ENCODE peak calls at places on chromosomes 1 and 21, in seven cellular contexts. D is pancreas, O is stomach, T is HL-60, L is fibroblast of mammary gland, B is GM23338, V is ovary. S is an unnamed sample.

GRCh38 chr1:8314346-8315280 is 3.3 kb upstream of the SLC45A1 start:
- DNase-seq in D (peak), O (peak), T (no peak), L (peak), B (peak), V (peak), S (peak)

GRCh38 chr1:15950302-15950701 is 25.6 kb downstream of the ZBTB17 start:
- DNase-seq in D (no peak), O (no peak), T (no peak), L (no peak), B (no peak), V (no peak), S (no peak)

GRCh38 chr1:87051965-87052364 is 137.5 kb downstream of the HS2ST1 start:
- DNase-seq in D (no peak), O (no peak), T (no peak), L (no peak), B (no peak), V (no peak), S (no peak)

GRCh38 chr1:157193702-157194391 is 55.7 kb upstream of the ETV3 start:
- DNase-seq in D (no peak), O (peak), T (peak), L (peak), B (peak), V (peak), S (peak)

GRCh38 chr1:172678990-172679772 is 20.3 kb downstream of the FASLG start:
- DNase-seq in D (no peak), O (no peak), T (no peak), L (no peak), B (no peak), V (no peak), S (peak)

GRCh38 chr1:13516606-13517005 is 2.8 kb upstream of the LRRC38 start:
- DNase-seq in D (no peak), O (no peak), T (no peak), L (no peak), B (no peak), V (no peak), S (no peak)

GRCh38 chr1:38831753-38832734 is 27.5 kb downstream of the RRAGC start:
- DNase-seq in D (no peak), O (no peak), T (no peak), L (no peak), B (no peak), V (no peak), S (no peak)

GRCh38 chr1:78483903-78484302 is 6.9 kb upstream of the PTGFR start:
- DNase-seq in D (peak), O (no peak), T (no peak), L (peak), B (peak), V (no peak), S (no peak)

DNA sequence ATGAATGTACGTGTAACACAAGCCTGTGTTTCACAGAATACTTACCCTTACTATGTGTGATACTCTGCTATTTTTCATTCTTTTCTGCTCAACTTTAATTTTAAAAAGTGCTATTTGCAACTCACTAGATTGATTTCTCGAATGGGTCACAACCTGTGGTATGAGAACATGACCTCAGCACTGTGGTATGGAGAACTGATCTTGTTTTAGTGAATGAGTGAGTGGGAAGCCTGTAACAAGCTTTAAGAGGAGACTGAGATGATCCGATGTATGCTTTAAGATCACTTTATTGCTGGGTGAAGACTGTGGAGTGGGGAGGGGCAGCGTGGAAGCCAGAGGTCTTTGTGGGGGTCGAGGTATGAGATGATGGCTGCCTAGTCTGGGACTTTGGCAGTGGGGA is 21.6 kb downstream of the MECR start:
- DNase-seq in D (no peak), O (no peak), T (no peak), L (peak), B (no peak), V (no peak), S (no peak)
- TF ChIP-seq CTCF in D (no peak), O (no peak), T (no peak), L (no peak), B (no peak), V (no peak), S (no peak)

DNA sequence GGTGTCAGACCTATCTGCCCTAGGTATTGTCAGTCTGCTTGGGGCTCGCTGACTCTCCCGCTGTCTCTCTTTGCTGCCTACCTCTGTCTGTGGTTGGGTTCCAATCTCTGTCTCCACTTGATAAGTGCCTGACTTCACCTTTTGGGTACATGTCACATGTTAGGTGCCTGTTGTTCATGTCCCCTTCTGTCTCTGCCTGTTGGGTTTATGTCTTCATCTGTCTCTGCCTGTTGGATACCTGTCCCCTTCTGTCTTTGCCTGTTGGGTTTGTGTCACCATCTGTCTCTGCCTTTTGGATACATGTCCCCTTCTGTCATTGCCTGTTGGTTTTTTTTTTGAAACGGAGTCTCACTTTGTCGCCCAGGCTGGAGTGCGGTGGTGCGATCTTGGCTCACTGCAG is 14.6 kb downstream of the RPS6KA1 start:
- DNase-seq in D (no peak), O (no peak), T (no peak), L (no peak), B (no peak), V (no peak), S (no peak)
- H3K4me3 ChIP-seq in D (no peak), O (no peak), T (peak), L (no peak), B (no peak), V (no peak), S (no peak)

DNA sequence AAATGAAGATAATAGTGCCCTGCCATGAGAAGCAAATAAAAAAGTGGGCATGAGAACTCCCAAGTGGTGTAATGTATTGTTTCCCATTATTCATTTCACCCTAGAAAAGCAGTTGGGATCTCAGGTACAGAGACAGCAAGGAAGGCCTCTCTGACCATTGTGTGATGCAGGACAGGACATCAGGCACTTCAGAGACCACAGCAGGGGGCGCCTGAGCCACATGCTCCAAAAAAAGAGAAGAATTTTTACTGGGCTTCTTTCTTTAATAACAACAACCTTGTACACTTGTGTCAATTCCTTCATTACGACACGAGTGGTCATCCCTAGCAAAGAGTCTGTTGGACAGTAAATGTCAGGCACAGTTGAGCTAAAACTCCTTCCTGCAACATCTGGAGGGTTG is 533.3 kb downstream of the OMA1 start:
- DNase-seq in D (no peak), O (no peak), T (no peak), L (no peak), B (peak), V (no peak), S (no peak)
- TF ChIP-seq CTCF in D (no peak), O (no peak), T (no peak), L (no peak), B (peak), V (no peak), S (no peak)

GRCh38 chr1:193265716-193266115 is 79.3 kb upstream of the B3GALT2 start:
- DNase-seq in D (no peak), O (no peak), T (no peak), L (no peak), B (no peak), V (no peak), S (no peak)

GRCh38 chr1:193260925-193261324 is 74.5 kb upstream of the B3GALT2 start:
- DNase-seq in D (no peak), O (no peak), T (no peak), L (no peak), B (no peak), V (no peak), S (no peak)

GRCh38 chr1:193262661-193263060 is 76.2 kb upstream of the B3GALT2 start:
- DNase-seq in D (no peak), O (no peak), T (no peak), L (no peak), B (no peak), V (no peak), S (no peak)

GRCh38 chr1:193260056-193260750 is 73.8 kb upstream of the B3GALT2 start:
- DNase-seq in D (no peak), O (no peak), T (no peak), L (no peak), B (no peak), V (no peak), S (no peak)

DNA sequence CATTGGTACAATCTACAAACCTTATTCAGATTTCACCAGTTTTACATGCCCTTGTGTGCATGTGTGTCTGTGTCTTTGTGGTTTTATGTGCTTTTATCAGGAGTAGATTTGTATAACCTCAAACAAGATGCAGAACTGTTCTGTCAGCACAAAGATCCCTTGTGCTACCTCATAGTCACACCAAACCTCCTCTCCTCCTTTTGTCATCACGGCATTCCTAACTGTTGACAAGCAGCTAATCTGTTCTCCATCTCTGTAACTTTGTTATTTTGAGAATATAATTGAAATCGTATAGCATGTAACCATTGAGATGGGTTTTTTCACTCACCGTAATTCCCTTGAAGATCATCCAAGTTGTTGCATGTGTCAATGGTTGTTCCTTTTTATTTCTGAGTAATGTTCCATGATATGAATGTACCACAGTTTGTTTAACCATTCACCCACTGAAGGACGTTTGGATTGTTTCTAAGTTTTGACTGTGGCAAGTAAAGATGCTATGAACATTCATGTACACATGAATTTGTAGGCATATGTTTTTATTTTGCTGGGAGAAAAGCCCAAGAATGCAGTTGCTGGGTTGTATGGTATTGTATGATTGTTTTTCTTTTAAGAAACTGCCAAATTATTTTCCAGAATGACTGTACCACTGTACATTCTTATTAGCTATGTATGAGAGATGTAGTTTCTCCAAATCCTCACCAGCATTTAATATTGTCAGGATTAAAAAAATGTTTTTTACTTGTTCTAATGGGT is 78.1 kb upstream of the B3GALT2 start:
- DNase-seq in D (no peak), O (no peak), T (no peak), L (peak), B (no peak), V (no peak), S (peak)
- H3K4me3 ChIP-seq in D (no peak), O (no peak), T (no peak), L (no peak), B (no peak), V (no peak), S (no peak)

GRCh38 chr1:54886724-54887664 is at the start of gene DHCR24:
- DNase-seq in D (peak), O (peak), T (peak), L (peak), B (peak), V (peak), S (peak)
- TF ChIP-seq CTCF in D (no peak), O (no peak), T (no peak), L (no peak), B (no peak), V (no peak), S (no peak)

DNA sequence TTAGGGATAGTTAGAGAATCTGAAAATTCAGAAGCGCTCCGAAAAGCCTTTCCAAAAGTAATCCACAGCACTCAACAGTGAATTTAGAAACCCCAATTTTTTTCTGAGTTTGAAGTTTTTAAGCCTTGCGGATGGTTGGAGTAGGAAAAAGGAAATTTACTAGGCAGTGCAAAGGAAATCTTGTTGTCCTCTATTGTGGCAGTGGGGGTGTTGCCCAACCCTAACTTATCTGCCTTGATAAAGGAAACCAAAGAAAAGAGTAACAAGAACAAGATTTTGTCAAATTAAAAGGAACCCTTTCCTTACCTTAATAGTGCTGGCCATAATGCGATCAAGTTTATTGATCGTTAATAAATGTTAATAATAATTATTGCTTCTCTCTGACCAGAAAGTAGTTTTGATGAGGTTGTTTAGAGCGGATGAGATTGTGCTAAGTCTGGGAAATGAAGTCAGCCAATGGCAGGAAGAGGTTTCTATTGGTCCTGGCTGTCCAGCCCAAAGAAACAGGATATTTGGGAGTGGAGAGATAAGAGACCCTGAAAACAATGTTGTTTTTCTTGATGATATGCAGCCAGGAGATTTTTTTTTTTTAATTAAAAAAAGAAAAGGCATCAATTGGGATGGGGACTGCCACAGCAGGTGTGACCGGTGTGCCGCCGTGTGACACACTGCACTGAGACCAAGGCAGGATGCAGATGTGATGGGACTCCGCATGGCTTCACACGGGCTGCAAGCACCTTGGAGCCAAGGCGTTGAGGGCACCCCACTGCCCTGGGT is at the start of gene ERG:
- DNase-seq in D (no peak), O (no peak), T (no peak), L (no peak), B (no peak), V (no peak), S (no peak)
- H3K4me3 ChIP-seq in D (no peak), O (peak), T (no peak), L (no peak), B (no peak), V (peak), S (no peak)

GRCh38 chr1:65254320-65255087 is 54.8 kb upstream of the DNAJC6 start:
- DNase-seq in D (peak), O (peak), T (peak), L (peak), B (peak), V (peak), S (peak)
- TF ChIP-seq CTCF in D (no peak), O (no peak), T (no peak), L (no peak), B (no peak), V (no peak), S (no peak)

GRCh38 chr1:22431965-22432364 is 19.7 kb upstream of the ZBTB40 start:
- DNase-seq in D (no peak), O (no peak), T (no peak), L (no peak), B (no peak), V (no peak), S (no peak)

DNA sequence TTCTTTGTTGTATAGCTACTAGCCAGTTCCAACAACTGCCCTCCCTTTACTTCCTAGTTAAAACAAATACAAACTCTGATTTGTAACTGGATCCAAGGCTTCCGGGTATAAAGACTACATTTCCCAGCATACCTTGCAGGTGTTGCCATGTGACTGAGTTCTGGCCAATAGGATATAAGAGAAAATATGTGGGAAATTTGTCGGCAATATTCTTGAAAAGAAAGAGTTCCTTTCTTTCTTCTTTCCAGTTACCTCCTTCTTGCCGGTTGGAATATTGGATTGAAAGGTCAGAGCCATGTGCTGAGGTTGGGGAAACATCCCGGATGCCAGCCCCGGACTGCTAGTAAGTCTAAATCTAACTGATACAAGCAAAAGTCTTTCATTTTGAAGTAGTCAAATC is 23.0 kb upstream of the ZBTB40 start:
- DNase-seq in D (no peak), O (no peak), T (peak), L (peak), B (peak), V (no peak), S (peak)
- H3K4me3 ChIP-seq in D (peak), O (peak), T (peak), L (peak), B (peak), V (no peak), S (peak)

DNA sequence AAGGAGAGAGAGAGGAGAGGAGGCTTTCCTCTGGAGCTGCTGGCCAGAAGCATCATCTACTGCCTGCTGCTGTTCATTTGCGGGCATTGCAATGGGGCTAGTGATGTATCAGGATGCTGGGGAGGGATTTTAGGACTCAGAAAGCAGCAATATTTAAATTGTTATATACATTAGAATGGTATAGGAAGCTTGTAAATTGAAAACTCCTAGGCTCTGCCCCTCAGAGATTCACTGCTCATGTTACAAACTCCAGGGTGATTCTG is 141.9 kb downstream of the ZNF648 start:
- DNase-seq in D (no peak), O (no peak), T (no peak), L (no peak), B (peak), V (no peak), S (no peak)
- TF ChIP-seq CTCF in D (no peak), O (no peak), T (no peak), L (no peak), B (peak), V (no peak), S (no peak)